ENCODE peak calls at places on chromosomes 13 and 19, in ten cellular contexts. D, C, P, R, S, Q, W, A, N and K are unnamed samples.

GRCh38 chr19:39499082-39499642 is 415 bp downstream of the DLL3 start:
- DNase-seq in A (no peak), P (no peak), R (no peak), W (no peak), N (peak), D (no peak), Q (no peak), C (no peak), S (no peak), K (no peak)

GRCh38 chr19:8244442-8244841 is 35.3 kb downstream of the CERS4 start:
- DNase-seq in N (no peak), R (no peak), P (no peak), C (no peak), A (no peak), D (no peak), Q (no peak), S (no peak), W (no peak), K (no peak)

GRCh38 chr19:41416194-41416674 is 10.9 kb downstream of the B3GNT8 start:
- DNase-seq in A (peak), D (no peak), Q (no peak), W (no peak), P (peak), R (no peak), C (no peak), S (no peak), N (no peak), K (no peak)

GRCh38 chr19:956747-957451 is 27.2 kb upstream of the WDR18 start:
- DNase-seq in S (no peak), A (peak), R (no peak), N (peak), P (no peak), Q (no peak), D (no peak), W (no peak), C (no peak), K (no peak)

GRCh38 chr19:56119585-56119978 is 1.5 kb downstream of the ZNF787 start:
- DNase-seq in W (no peak), P (peak), R (no peak), N (no peak), A (no peak), D (no peak), C (no peak), S (no peak), Q (no peak), K (no peak)

GRCh38 chr13:104043184-104043583 is 977.0 kb upstream of the SLC10A2 start:
- DNase-seq in D (no peak), N (no peak), R (no peak), Q (no peak), C (no peak), A (no peak), W (no peak), S (no peak), P (no peak), K (no peak)

GRCh38 chr13:40464349-40464748 is 202.1 kb downstream of the FOXO1 start:
- DNase-seq in R (no peak), W (no peak), P (no peak), C (no peak), S (no peak), N (no peak), Q (no peak), A (no peak), D (no peak), K (no peak)

GRCh38 chr19:50705422-50706019 is 14.1 kb downstream of the SHANK1 start:
- DNase-seq in P (no peak), C (peak), A (peak), N (peak), Q (peak), R (no peak), S (no peak), W (peak), D (peak), K (no peak)

GRCh38 chr19:46386996-46387712 is 26.2 kb downstream of the CCDC8 start:
- DNase-seq in A (no peak), C (no peak), S (no peak), D (no peak), Q (no peak), R (no peak), P (no peak), N (no peak), W (no peak), K (no peak)

GRCh38 chr13:93226623-93227279 is at the start of gene GPC6:
- DNase-seq in N (peak), S (no peak), R (peak), P (peak), D (peak), C (peak), A (no peak), Q (peak), W (peak), K (peak)

GRCh38 chr19:29525901-29526729 is at the start of gene VSTM2B:
- DNase-seq in N (peak), Q (no peak), D (no peak), S (no peak), C (no peak), R (no peak), A (no peak), P (no peak), W (no peak), K (no peak)

GRCh38 chr19:5782945-5783919 is 1.3 kb downstream of the PRR22 start:
- DNase-seq in D (no peak), P (no peak), R (no peak), C (no peak), W (no peak), S (no peak), A (no peak), N (no peak), Q (no peak), K (no peak)

GRCh38 chr13:109755551-109755950 is 30.8 kb downstream of the IRS2 start:
- DNase-seq in D (no peak), Q (no peak), R (no peak), S (no peak), C (no peak), P (no peak), N (no peak), A (no peak), W (no peak), K (no peak)

GRCh38 chr13:69226427-69226826 is 881.2 kb upstream of the ATXN8OS start:
- DNase-seq in R (no peak), Q (no peak), C (no peak), A (no peak), W (no peak), S (no peak), D (no peak), N (no peak), P (no peak), K (no peak)
- TF ChIP-seq CTCF in R (no peak), Q (no peak), C (no peak), A (no peak), W (no peak), S (no peak), D (no peak), N (no peak), P (no peak), K (no peak)

DNA sequence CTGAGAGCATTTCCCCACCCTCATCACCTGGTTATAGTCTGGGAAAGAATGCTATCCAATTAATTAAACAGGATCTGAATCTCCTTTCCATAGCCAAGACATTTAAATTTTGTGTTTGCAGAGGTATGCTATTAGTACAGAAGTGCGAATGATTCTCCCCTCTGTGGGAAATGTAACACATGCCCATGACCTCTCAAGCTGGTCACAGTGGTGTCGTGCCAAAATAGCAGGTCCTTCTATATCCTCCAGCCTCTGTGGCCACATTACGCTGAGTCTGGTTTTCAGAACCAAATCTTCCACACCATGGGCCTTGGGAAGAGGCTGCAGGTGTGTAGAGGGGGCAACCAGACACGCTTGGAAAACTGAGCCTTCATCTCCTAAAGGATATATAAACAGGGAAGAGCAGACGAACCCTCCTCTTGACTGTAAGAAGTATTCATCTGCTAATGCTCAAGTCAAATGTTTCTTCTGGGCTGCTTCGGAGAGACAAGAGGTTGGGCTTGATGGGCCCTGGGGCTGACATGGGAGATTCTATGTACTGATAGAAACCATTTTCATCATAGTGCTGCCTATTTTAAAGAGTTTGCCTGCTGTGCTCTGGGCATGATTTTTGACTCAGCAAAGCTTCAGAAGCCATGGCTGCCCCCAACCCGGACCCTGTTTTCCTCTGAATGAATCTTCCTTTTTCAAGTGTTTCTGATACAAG is 197.6 kb downstream of the DNAJC15 start:
- DNase-seq in P (no peak), N (no peak), S (no peak), W (no peak), A (no peak), Q (no peak), R (no peak), D (no peak), C (no peak), K (no peak)
- TF ChIP-seq CTCF in P (no peak), N (no peak), S (no peak), W (no peak), A (no peak), Q (no peak), R (no peak), D (no peak), C (no peak), K (no peak)

DNA sequence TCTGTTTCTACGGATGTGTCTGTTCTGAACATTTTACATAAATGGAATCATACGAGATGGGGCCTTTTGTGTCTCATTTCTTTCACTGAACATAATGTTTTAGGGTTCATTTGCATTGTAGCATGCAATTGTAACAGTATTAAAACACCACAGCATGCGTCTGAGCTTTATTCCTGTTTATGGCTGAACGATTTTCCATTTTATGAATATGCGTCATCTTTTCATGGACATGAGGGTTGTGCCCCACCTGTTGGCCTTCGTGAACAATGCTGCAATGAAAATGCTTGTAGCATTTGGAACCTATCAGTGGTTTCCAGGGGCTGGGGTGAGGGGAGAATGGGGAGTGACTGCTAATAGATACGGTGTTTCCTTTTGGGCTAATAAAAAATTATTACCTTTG is 5.1 kb downstream of the OR10H1 start:
- DNase-seq in D (no peak), S (no peak), C (no peak), Q (no peak), A (peak), N (no peak), P (peak), R (no peak), W (no peak), K (no peak)
- TF ChIP-seq CTCF in D (no peak), S (no peak), C (no peak), Q (no peak), A (peak), N (no peak), P (peak), R (peak), W (no peak), K (no peak)

GRCh38 chr13:50631041-50631440 is 212.5 kb downstream of the DLEU7 start:
- DNase-seq in Q (no peak), P (no peak), A (no peak), D (no peak), N (no peak), W (no peak), S (no peak), C (no peak), R (no peak), K (no peak)
- TF ChIP-seq CTCF in Q (no peak), P (no peak), A (no peak), D (no peak), N (no peak), W (no peak), S (no peak), C (no peak), R (no peak), K (no peak)

GRCh38 chr13:49436890-49437289 is 7.0 kb downstream of the CAB39L start:
- DNase-seq in P (no peak), N (no peak), Q (no peak), A (no peak), C (no peak), S (no peak), W (no peak), R (peak), D (peak), K (no peak)
- TF ChIP-seq CTCF in P (peak), N (no peak), Q (peak), A (no peak), C (no peak), S (no peak), W (peak), R (peak), D (no peak), K (no peak)

GRCh38 chr19:19113040-19113541 is 25.2 kb downstream of the TMEM161A start:
- DNase-seq in S (no peak), C (peak), P (no peak), D (peak), A (no peak), R (no peak), N (peak), Q (no peak), W (peak), K (no peak)

GRCh38 chr19:19111138-19111835 is 27.0 kb downstream of the TMEM161A start:
- DNase-seq in R (no peak), N (peak), P (no peak), C (no peak), S (no peak), A (no peak), Q (no peak), D (no peak), W (no peak), K (no peak)

GRCh38 chr19:19111967-19112580 is 26.2 kb downstream of the TMEM161A start:
- DNase-seq in Q (no peak), D (no peak), C (no peak), P (no peak), N (no peak), R (no peak), S (no peak), W (no peak), A (no peak), K (no peak)

GRCh38 chr19:19109601-19110000 is 28.7 kb downstream of the TMEM161A start:
- DNase-seq in S (no peak), P (no peak), R (no peak), A (no peak), C (no peak), W (peak), D (peak), Q (no peak), N (no peak), K (no peak)

DNA sequence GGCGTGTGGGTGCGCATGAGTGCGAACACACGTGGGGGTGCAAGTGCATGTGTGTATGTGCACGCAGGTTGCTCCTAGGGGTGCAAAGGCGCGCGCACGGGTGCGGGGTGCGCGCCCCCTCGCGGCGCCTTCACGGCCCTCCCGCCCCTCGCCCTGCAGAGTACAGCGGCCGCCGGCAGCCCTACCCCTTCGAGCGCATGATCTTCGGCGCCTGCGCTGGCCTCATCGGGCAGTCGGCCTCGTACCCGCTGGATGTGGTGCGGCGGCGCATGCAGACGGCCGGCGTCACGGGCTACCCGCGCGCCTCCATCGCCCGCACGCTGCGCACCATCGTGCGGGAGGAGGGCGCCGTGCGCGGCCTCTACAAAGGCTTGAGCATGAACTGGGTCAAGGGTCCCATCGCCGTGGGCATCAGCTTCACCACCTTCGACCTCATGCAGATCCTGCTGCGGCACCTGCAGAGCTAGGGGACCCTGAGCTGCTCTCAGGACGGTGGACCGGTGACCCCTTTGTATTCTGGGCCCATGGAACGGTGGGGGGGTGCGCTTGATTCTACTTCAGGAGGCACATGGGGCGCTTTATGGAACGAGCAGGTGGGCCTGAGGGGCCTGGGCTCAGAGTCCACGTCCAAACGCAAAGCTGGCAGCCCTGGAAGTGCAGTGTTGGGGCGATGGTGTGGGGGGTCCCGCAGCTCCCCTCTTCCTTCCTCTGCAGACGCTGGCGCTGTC is 27.7 kb downstream of the TMEM161A start:
- DNase-seq in Q (no peak), C (no peak), D (peak), W (no peak), R (no peak), N (peak), P (no peak), A (no peak), S (no peak), K (peak)
- TF ChIP-seq CTCF in Q (no peak), C (peak), D (no peak), W (peak), R (no peak), N (peak), P (no peak), A (no peak), S (no peak), K (peak)

GRCh38 chr19:38227272-38228004 is 3.4 kb upstream of the DPF1 start:
- DNase-seq in P (no peak), S (no peak), R (no peak), D (no peak), N (no peak), W (no peak), Q (no peak), A (no peak), C (no peak), K (no peak)

GRCh38 chr19:38228005-38228377 is 4.0 kb upstream of the DPF1 start:
- DNase-seq in N (peak), W (no peak), R (no peak), D (no peak), P (no peak), Q (no peak), A (no peak), S (no peak), C (no peak), K (no peak)

GRCh38 chr19:38231918-38232317 is 7.9 kb upstream of the DPF1 start:
- DNase-seq in D (no peak), A (no peak), R (no peak), C (no peak), S (no peak), Q (no peak), N (no peak), W (no peak), P (no peak), K (no peak)

GRCh38 chr19:38228491-38229439 is 4.7 kb upstream of the DPF1 start:
- DNase-seq in P (no peak), A (no peak), N (peak), C (no peak), S (no peak), D (no peak), W (no peak), Q (no peak), R (no peak), K (no peak)

DNA sequence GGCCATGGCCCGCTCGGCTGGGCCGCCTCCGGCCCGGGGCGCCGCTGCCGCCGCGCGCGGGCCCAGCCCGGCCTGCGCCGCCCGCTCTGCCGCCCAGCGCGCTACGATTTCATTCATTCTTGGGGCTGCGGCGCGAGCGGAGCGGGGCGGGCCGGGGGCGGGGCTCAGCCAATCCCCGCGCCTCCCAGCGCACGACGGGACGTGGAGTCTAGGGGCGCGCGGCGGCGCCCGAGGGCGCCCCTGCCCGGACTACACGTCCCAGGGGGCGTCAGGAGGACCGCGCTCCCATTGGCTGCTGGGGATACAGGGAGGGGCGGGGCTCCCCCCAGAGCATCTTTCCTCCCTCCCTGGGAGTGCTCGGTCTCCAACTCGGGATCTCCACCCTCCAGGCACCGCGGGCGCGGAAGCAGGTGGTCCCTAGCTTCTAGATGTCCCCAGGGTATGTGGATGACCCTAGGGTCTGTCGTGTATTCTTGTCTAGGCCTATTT is 5.6 kb upstream of the DPF1 start:
- DNase-seq in Q (peak), S (no peak), N (peak), D (peak), P (peak), A (peak), W (peak), R (no peak), C (no peak), K (peak)
- TF ChIP-seq CTCF in Q (no peak), S (no peak), N (no peak), D (no peak), P (no peak), A (no peak), W (no peak), R (no peak), C (no peak), K (peak)

GRCh38 chr13:47399599-47399998 is 502.7 kb upstream of the HTR2A start:
- DNase-seq in Q (no peak), P (no peak), N (no peak), C (no peak), A (no peak), W (no peak), S (no peak), R (no peak), D (no peak), K (no peak)

GRCh38 chr13:47396915-47397314 is 500.1 kb upstream of the HTR2A start:
- DNase-seq in P (no peak), N (peak), C (no peak), S (no peak), R (no peak), A (no peak), D (no peak), Q (no peak), W (no peak), K (no peak)

DNA sequence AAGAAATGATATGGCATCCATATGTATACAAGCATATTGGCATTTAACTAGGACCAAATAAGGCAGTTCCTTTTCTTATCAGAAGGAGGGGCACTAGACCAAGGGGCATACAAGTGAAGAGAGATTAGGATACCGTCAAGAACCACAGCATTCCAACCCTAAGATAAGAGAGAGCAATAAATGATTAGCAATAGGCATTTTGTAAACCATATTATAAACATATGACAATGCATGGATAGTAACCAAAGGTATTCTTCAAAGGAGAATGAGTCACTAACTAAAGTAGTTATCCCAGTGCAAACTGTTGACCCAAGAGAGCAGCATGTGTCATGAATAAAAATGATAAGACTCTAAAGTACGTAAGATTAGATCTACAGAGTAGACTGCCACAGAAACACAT is 500.9 kb upstream of the HTR2A start:
- DNase-seq in S (no peak), P (no peak), D (peak), Q (no peak), R (no peak), W (peak), N (no peak), A (peak), C (no peak), K (no peak)
- TF ChIP-seq CTCF in S (no peak), P (no peak), D (no peak), Q (no peak), R (no peak), W (peak), N (peak), A (no peak), C (no peak), K (no peak)